ENCODE peak calls at places on chromosomes 11 and 22, in six cellular contexts. P is GM10248; K is NAMALWA; T is AG09319; B is stimulated activated CD4-positive, alpha-beta T cell treated with anti-CD3 and anti-CD28 coated beads, Interleukin-15, amount 100 ng/mL, for 24 hours; Y is HepG2. N is an unnamed sample.

GRCh38 chr11:119671561-119672015 is 57.4 kb downstream of the NECTIN1 start:
- DNase-seq in P (no peak), K (peak), T (no peak), B (no peak), Y (no peak), N (peak)

GRCh38 chr11:94769897-94770296 is 1.7 kb downstream of the AMOTL1 start:
- DNase-seq in P (no peak), K (peak), T (no peak), B (no peak), Y (no peak), N (no peak)

GRCh38 chr11:70729949-70730348 is 331.6 kb downstream of the CTTN start:
- DNase-seq in P (no peak), K (no peak), T (no peak), B (no peak), Y (no peak), N (no peak)

GRCh38 chr11:117641008-117641915 is 155.8 kb downstream of the DSCAML1 start:
- DNase-seq in P (no peak), K (no peak), T (no peak), B (no peak), Y (no peak), N (no peak)

GRCh38 chr22:36369004-36369921 is 18.5 kb downstream of the MYH9 start:
- DNase-seq in P (no peak), K (no peak), T (no peak), B (peak), Y (no peak), N (no peak)

GRCh38 chr11:123518496-123519054 is 88.5 kb downstream of the GRAMD1B start:
- DNase-seq in P (no peak), K (no peak), T (no peak), B (no peak), Y (no peak), N (no peak)

GRCh38 chr11:63862923-63863322 is 24.0 kb downstream of the MARK2 start:
- DNase-seq in P (no peak), K (no peak), T (no peak), B (no peak), Y (peak), N (no peak)

GRCh38 chr22:19597399-19597735 is 73.2 kb upstream of the CLDN5 start:
- DNase-seq in P (no peak), K (no peak), T (no peak), B (peak), Y (peak), N (no peak)